ENCODE peak calls at places on chromosomes 13 and 19, in eight cellular contexts. E is osteoblast, T is mammary epithelial cell, M is RWPE1, C is IMR-90, P is thyroid gland, Q is mesothelial cell of epicardium, F is HepG2. K is an unnamed sample.

GRCh38 chr13:113060557-113061270 is 44.9 kb upstream of the F7 start:
- DNase-seq in T (no peak), E (no peak), F (no peak), Q (no peak), C (no peak), M (no peak), P (no peak), K (no peak)

GRCh38 chr13:46866150-46866549 is 30.7 kb downstream of the HTR2A start:
- DNase-seq in E (no peak), Q (peak), F (peak), M (peak), P (peak), T (peak), C (peak), K (no peak)

GRCh38 chr13:105979586-105979985 is 555.9 kb downstream of the EFNB2 start:
- DNase-seq in M (peak), C (no peak), P (peak), E (no peak), T (peak), Q (no peak), F (no peak), K (no peak)

GRCh38 chr13:106350208-106350607 is 185.3 kb downstream of the EFNB2 start:
- DNase-seq in E (no peak), Q (no peak), P (no peak), M (no peak), C (no peak), F (no peak), T (no peak), K (no peak)

GRCh38 chr19:35216833-35217707 is 11.5 kb downstream of the FAM187B start:
- DNase-seq in M (no peak), E (no peak), P (peak), F (no peak), C (no peak), Q (no peak), T (peak), K (no peak)

GRCh38 chr13:45473627-45474026 is 8.9 kb downstream of the COG3 start:
- DNase-seq in E (no peak), T (no peak), Q (no peak), P (no peak), C (no peak), M (no peak), F (peak), K (no peak)

GRCh38 chr13:45048890-45049407 is 59.6 kb downstream of the GPALPP1 start:
- DNase-seq in M (no peak), T (no peak), Q (no peak), F (no peak), P (no peak), E (no peak), C (no peak), K (no peak)

GRCh38 chr19:53212703-53213320 is 19.7 kb upstream of the ZNF665 start:
- DNase-seq in F (no peak), M (no peak), C (no peak), E (no peak), P (no peak), Q (no peak), T (no peak), K (no peak)

GRCh38 chr13:113656015-113656588 is 1.9 kb downstream of the ATP4B start:
- DNase-seq in Q (peak), T (no peak), C (no peak), M (no peak), E (peak), F (no peak), P (no peak), K (no peak)

GRCh38 chr19:18433735-18434398 is 4.1 kb downstream of the ISYNA1 start:
- DNase-seq in C (no peak), M (no peak), Q (no peak), T (no peak), F (no peak), E (peak), P (no peak), K (no peak)

GRCh38 chr19:8615813-8616596 is 5.5 kb upstream of the ADAMTS10 start:
- DNase-seq in T (no peak), P (no peak), F (peak), C (peak), E (peak), Q (no peak), M (peak), K (no peak)

GRCh38 chr19:7652061-7652641 is 15.2 kb downstream of the STXBP2 start:
- DNase-seq in E (peak), C (peak), F (peak), M (peak), P (peak), T (peak), Q (peak), K (peak)

GRCh38 chr19:49447485-49448431 is 3.9 kb downstream of the PIH1D1 start:
- DNase-seq in C (peak), M (no peak), F (no peak), T (no peak), E (peak), P (no peak), Q (no peak), K (no peak)

GRCh38 chr19:43575955-43576451 is 402 bp downstream of the PINLYP start:
- DNase-seq in P (no peak), C (no peak), Q (no peak), F (no peak), M (no peak), E (peak), T (peak), K (no peak)

GRCh38 chr19:8610041-8610927 is at the start of gene ADAMTS10:
- DNase-seq in F (no peak), Q (peak), T (no peak), C (peak), E (peak), M (no peak), P (no peak), K (no peak)

GRCh38 chr13:40352385-40352778 is 314.1 kb downstream of the FOXO1 start:
- DNase-seq in F (no peak), Q (no peak), P (peak), T (no peak), C (no peak), M (no peak), E (no peak), K (no peak)

GRCh38 chr19:8158411-8159074 is 9.2 kb upstream of the FBN3 start:
- DNase-seq in P (peak), E (peak), F (peak), Q (no peak), C (peak), M (peak), T (peak), K (no peak)

GRCh38 chr19:58555920-58556632 is 1.2 kb upstream of the CHMP2A start:
- DNase-seq in F (no peak), E (peak), Q (no peak), P (no peak), C (no peak), M (no peak), T (no peak), K (no peak)

GRCh38 chr19:3505598-3506383 is at the start of gene FZR1:
- DNase-seq in P (peak), T (peak), E (peak), Q (peak), F (peak), C (peak), M (peak), K (peak)

GRCh38 chr13:65889368-65889767 is 1340.8 kb downstream of the PCDH9 start:
- DNase-seq in C (peak), P (no peak), F (no peak), E (no peak), M (no peak), Q (no peak), T (no peak), K (no peak)

GRCh38 chr19:12075538-12076139 is 11.1 kb downstream of the ZNF844 start:
- DNase-seq in E (no peak), T (no peak), Q (no peak), F (no peak), C (no peak), P (no peak), M (no peak), K (no peak)

GRCh38 chr13:86946734-86947133 is 724.4 kb upstream of the SLITRK5 start:
- DNase-seq in F (no peak), T (no peak), P (no peak), C (no peak), E (no peak), M (no peak), Q (no peak), K (no peak)

DNA sequence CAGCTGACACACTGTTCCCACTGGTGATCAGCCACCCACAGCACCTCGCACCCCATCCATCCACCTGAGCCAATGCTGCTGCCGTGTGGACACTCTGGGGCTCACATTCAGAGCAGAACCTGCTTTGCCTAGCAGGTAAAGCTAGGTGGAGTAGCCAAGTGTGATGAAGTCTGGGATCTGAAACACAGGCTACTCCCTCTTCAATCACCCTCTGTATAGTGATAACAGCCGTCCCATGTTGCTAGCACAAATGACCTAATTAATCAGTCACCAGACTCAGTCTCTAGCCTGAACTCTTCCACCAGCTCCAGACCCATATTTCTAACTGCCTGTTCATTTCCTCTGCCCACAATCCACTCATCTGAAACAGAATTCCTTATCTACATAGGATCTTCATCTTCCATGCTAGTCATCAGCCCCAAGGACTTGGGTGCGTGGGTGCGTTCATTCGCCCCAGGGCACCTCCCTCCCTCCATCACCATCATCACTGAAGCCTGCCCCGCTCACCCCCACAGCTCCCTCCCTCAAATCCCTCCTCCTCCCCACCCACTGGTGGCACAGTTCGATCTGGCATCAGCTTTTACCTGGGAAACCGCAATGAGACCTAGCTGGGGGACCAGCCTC is 19.8 kb downstream of the STK24 start:
- DNase-seq in C (peak), P (peak), Q (no peak), T (peak), E (peak), M (no peak), F (no peak), K (no peak)
- TF ChIP-seq CTCF in C (no peak), P (peak), Q (no peak), T (peak), E (no peak), M (no peak), F (peak), K (no peak)

GRCh38 chr13:23806874-23807522 is 82.2 kb downstream of the MIPEP start:
- DNase-seq in Q (no peak), P (no peak), E (no peak), M (no peak), T (no peak), C (peak), F (no peak), K (no peak)

GRCh38 chr13:23813635-23814034 is 75.6 kb downstream of the MIPEP start:
- DNase-seq in M (no peak), C (no peak), E (no peak), Q (no peak), T (no peak), F (no peak), P (no peak), K (no peak)

GRCh38 chr13:23808803-23809202 is 80.4 kb downstream of the MIPEP start:
- DNase-seq in C (no peak), E (no peak), T (no peak), M (no peak), P (no peak), F (no peak), Q (no peak), K (no peak)

GRCh38 chr13:23811366-23812027 is 77.7 kb downstream of the MIPEP start:
- DNase-seq in P (no peak), E (no peak), F (no peak), Q (no peak), T (no peak), M (no peak), C (no peak), K (no peak)

DNA sequence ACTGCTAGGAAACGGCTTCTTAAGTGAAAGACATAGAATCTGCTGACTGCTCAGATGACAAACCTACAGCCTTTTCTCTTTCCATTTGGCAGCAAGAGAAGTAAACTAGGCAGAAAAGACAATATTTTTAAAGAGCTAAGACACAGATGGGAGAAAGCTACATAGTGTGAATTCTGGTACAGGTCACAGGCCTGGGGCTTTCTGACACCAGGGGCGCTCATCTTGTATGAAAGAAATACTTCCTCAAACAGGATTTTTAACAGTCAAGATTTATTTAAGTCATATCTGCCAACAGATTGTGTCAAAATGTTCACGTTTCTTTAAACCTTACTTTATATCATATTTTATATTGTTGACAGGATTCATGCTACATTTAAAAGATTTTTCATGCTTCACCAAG is 78.4 kb downstream of the MIPEP start:
- DNase-seq in Q (no peak), F (no peak), E (no peak), M (no peak), T (no peak), P (no peak), C (no peak), K (no peak)
- TF ChIP-seq CTCF in Q (no peak), F (no peak), E (no peak), M (no peak), T (no peak), P (no peak), C (no peak), K (peak)

GRCh38 chr13:22412452-22412851 is 741.6 kb downstream of the FGF9 start:
- DNase-seq in E (no peak), T (no peak), C (no peak), M (no peak), Q (no peak), P (no peak), F (no peak), K (no peak)
- TF ChIP-seq CTCF in E (no peak), T (no peak), C (no peak), M (no peak), Q (no peak), P (no peak), F (no peak), K (no peak)

GRCh38 chr19:19527674-19528625 is 761 bp upstream of the YJEFN3 start:
- DNase-seq in T (no peak), P (no peak), E (peak), Q (no peak), C (no peak), F (no peak), M (no peak), K (no peak)

GRCh38 chr19:19524053-19524452 is 4.7 kb upstream of the YJEFN3 start:
- DNase-seq in F (no peak), P (no peak), M (no peak), T (no peak), E (peak), Q (no peak), C (no peak), K (no peak)

GRCh38 chr19:19526581-19527370 is 1.9 kb upstream of the YJEFN3 start:
- DNase-seq in M (no peak), E (peak), F (no peak), T (no peak), P (peak), C (no peak), Q (no peak), K (no peak)

GRCh38 chr19:19527371-19527656 is 1.4 kb upstream of the YJEFN3 start:
- DNase-seq in P (no peak), E (peak), Q (no peak), T (no peak), C (no peak), M (no peak), F (no peak), K (no peak)

GRCh38 chr19:19525611-19526380 is 2.9 kb upstream of the YJEFN3 start:
- DNase-seq in P (peak), T (no peak), E (peak), Q (no peak), F (no peak), M (no peak), C (no peak), K (no peak)
- TF ChIP-seq CTCF in P (no peak), T (no peak), E (no peak), Q (no peak), F (no peak), M (no peak), C (no peak), K (no peak)

GRCh38 chr19:30853036-30853435 is 480.9 kb downstream of the ZNF536 start:
- DNase-seq in P (no peak), M (no peak), F (no peak), E (no peak), T (no peak), Q (no peak), C (no peak), K (peak)

GRCh38 chr19:30851646-30852045 is 479.5 kb downstream of the ZNF536 start:
- DNase-seq in T (no peak), F (no peak), Q (no peak), M (no peak), E (no peak), C (no peak), P (no peak), K (no peak)

GRCh38 chr19:30854661-30855060 is 482.5 kb downstream of the ZNF536 start:
- DNase-seq in T (no peak), F (no peak), P (no peak), C (no peak), M (no peak), Q (no peak), E (no peak), K (peak)

GRCh38 chr19:30854207-30854606 is 482.0 kb downstream of the ZNF536 start:
- DNase-seq in Q (no peak), M (no peak), E (no peak), C (no peak), F (no peak), T (no peak), P (no peak), K (no peak)

GRCh38 chr19:30852168-30852567 is 480.0 kb downstream of the ZNF536 start:
- DNase-seq in M (no peak), C (no peak), F (no peak), E (no peak), P (no peak), Q (no peak), T (no peak), K (peak)
- TF ChIP-seq CTCF in M (no peak), C (no peak), F (no peak), E (no peak), P (no peak), Q (no peak), T (no peak), K (no peak)

DNA sequence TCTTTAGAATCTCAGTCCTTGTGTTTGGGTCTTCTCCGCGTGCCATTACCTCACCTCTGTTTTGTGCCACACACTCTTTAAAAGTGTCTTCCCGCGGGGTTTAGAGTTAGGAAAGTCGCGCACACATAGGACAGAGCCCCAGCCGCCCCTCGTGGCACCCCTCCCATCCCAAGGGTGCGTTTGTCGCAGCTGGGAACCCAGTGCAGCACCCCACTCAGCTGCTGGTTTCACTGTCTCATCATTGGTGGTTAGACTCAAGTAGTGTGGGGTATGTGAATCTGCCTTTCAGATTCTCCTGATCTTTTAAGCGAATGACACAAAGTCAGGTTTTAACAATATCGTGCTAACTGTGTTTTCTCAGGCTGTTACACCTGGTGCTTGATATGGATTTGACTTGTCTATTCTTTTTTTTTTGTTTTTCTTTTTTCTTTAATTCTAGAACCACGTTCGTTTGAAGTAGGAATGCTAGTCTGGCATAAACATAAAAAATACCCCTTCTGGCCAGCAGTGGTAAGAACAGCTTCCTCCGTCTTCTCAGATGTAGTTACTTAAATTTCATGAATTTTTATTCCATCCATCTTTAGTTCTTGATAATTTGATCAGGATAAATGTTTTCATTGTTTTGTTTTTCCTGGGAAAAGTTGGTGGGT is 19.5 kb upstream of the NDUFS7 start:
- DNase-seq in F (no peak), E (peak), M (no peak), Q (no peak), T (no peak), C (peak), P (no peak), K (no peak)
- TF ChIP-seq CTCF in F (no peak), E (peak), M (peak), Q (peak), T (peak), C (peak), P (no peak), K (peak)